ENCODE peak calls at places on chromosomes 16 and 17, in eight cellular contexts. I is neural crest cell, L is nephron progenitor cell, X is GM06990, B is AG04450, W is Caco-2, O is ovary, V is HFF-Myc. P is an unnamed sample.

GRCh38 chr17:17789828-17790672 is 46.7 kb downstream of the SREBF1 start:
- DNase-seq in I (no peak), L (no peak), X (no peak), B (no peak), W (no peak), O (no peak), V (no peak), P (no peak)

GRCh38 chr17:81489012-81489968 is 23.3 kb downstream of the ACTG1 start:
- DNase-seq in I (no peak), L (no peak), X (no peak), B (no peak), W (no peak), O (no peak), V (no peak), P (no peak)

GRCh38 chr17:72562628-72563188 is 441.9 kb downstream of the SOX9 start:
- DNase-seq in I (no peak), L (no peak), X (no peak), B (no peak), W (no peak), O (no peak), V (no peak), P (no peak)

GRCh38 chr17:2212328-2212981 is 91.1 kb downstream of the SMG6 start:
- DNase-seq in I (no peak), L (no peak), X (no peak), B (no peak), W (no peak), O (no peak), V (no peak), P (no peak)

GRCh38 chr17:8031950-8032349 is 6.9 kb upstream of the ALOX15B start:
- DNase-seq in I (no peak), L (no peak), X (no peak), B (no peak), W (no peak), O (no peak), V (no peak), P (no peak)

GRCh38 chr16:84829168-84829965 is 9.6 kb downstream of the CRISPLD2 start:
- DNase-seq in I (no peak), L (no peak), X (no peak), B (peak), W (no peak), O (peak), V (no peak), P (no peak)

GRCh38 chr16:72862090-72862489 is 185.8 kb downstream of the ZFHX3 start:
- DNase-seq in I (no peak), L (no peak), X (no peak), B (no peak), W (peak), O (no peak), V (no peak), P (no peak)

GRCh38 chr17:75689441-75689873 is 22.3 kb downstream of the SAP30BP start:
- DNase-seq in I (no peak), L (no peak), X (peak), B (no peak), W (no peak), O (no peak), V (no peak), P (peak)

GRCh38 chr17:32269377-32269776 is 3.7 kb downstream of the RHBDL3 start:
- DNase-seq in I (no peak), L (no peak), X (no peak), B (no peak), W (no peak), O (no peak), V (no peak), P (no peak)

GRCh38 chr16:26951950-26952349 is 114.8 kb upstream of the C16orf82 start:
- DNase-seq in I (no peak), L (peak), X (no peak), B (no peak), W (no peak), O (no peak), V (no peak), P (no peak)

GRCh38 chr17:81553616-81554181 is 1.5 kb upstream of the FAAP100 start:
- DNase-seq in I (no peak), L (peak), X (no peak), B (peak), W (no peak), O (peak), V (peak), P (no peak)

GRCh38 chr17:688100-688989 is 26.3 kb downstream of the VPS53 start:
- DNase-seq in I (no peak), L (no peak), X (no peak), B (no peak), W (no peak), O (no peak), V (no peak), P (no peak)
- TF ChIP-seq CTCF in I (peak), L (peak), X (peak), B (peak), W (peak), O (no peak), V (peak), P (peak)

GRCh38 chr17:45291170-45291805 is 25.5 kb downstream of the MAP3K14 start:
- DNase-seq in I (no peak), L (no peak), X (no peak), B (no peak), W (no peak), O (no peak), V (no peak), P (no peak)

GRCh38 chr17:45296003-45296832 is 20.6 kb downstream of the MAP3K14 start:
- DNase-seq in I (no peak), L (no peak), X (peak), B (no peak), W (no peak), O (no peak), V (no peak), P (no peak)

GRCh38 chr17:45292696-45293412 is 24.0 kb downstream of the MAP3K14 start:
- DNase-seq in I (no peak), L (no peak), X (no peak), B (no peak), W (no peak), O (no peak), V (no peak), P (no peak)

GRCh38 chr17:45294506-45294905 is 22.3 kb downstream of the MAP3K14 start:
- DNase-seq in I (no peak), L (no peak), X (no peak), B (peak), W (no peak), O (no peak), V (no peak), P (no peak)

DNA sequence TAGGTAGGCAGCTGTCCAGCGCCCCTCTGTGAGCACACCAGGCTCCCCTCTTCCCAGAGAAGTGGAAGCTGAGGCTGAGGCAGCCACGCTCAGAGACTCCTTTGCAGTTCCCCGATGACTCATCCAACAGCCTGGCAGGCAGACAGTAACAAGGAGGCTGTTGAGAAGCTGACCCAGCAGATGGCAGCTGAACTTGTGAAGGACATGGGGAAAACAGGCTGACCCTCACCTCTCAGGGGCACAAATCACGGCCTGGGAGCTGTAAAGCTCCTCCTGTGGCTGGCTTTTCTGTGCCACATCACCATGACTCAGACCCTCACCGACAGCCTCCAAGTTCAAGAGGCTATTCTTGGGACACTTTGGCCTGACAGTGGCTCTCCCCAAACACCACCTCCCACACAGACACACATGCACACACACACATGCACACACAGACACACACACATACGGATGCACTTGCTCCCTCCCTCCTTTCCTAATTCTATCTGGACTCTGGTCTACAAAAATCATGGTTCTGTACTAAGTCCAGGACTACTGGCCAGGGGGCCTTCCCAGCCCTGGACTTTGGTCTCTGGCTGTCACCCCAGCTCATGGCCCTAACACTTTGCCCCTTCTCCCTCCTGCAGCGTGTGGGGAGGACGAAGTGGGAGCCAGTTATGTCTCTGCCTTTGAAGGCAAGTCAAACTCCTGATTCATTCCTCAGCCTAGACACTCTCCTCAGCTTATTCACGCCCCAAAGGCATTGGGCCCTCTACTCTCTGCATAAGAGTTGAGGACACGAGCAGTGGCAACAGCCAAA is 23.2 kb downstream of the MAP3K14 start:
- DNase-seq in I (no peak), L (peak), X (no peak), B (peak), W (no peak), O (peak), V (peak), P (no peak)
- TF ChIP-seq CTCF in I (no peak), L (no peak), X (peak), B (no peak), W (no peak), O (no peak), V (no peak), P (no peak)

GRCh38 chr16:62041401-62041800 is 5.2 kb upstream of the CDH8 start:
- DNase-seq in I (peak), L (peak), X (no peak), B (no peak), W (peak), O (no peak), V (no peak), P (no peak)
- TF ChIP-seq CTCF in I (peak), L (peak), X (peak), B (no peak), W (peak), O (no peak), V (no peak), P (peak)

GRCh38 chr17:37745801-37746426 is 1.1 kb upstream of the HNF1B start:
- DNase-seq in I (no peak), L (no peak), X (no peak), B (no peak), W (no peak), O (no peak), V (no peak), P (no peak)
- TF ChIP-seq CTCF in I (no peak), L (no peak), X (no peak), B (no peak), W (no peak), O (no peak), V (no peak), P (no peak)

DNA sequence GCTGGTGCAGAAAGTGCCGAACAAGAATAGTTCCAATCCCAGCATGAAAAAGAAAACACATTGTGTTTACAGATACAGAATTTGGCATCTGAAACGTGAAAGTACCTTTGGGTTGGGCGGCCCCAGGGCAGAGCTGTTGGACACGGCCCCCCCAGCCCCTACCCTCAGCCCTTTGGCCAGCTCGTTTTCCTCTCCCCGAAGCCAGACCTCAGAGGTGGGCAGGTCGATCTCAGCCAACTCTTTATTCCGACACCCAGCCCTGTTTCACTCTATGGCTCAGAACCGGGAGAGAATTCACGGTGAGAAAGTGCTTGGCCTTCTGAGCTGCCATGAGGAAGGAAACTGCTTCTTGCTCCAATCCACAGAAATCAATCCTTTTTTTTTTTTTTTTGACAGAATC is 11.3 kb downstream of the NTN1 start:
- DNase-seq in I (no peak), L (no peak), X (no peak), B (no peak), W (no peak), O (no peak), V (no peak), P (no peak)
- TF ChIP-seq CTCF in I (no peak), L (no peak), X (no peak), B (no peak), W (no peak), O (no peak), V (no peak), P (no peak)

GRCh38 chr16:67977005-67977404 is 3.3 kb downstream of the DPEP3 start:
- DNase-seq in I (no peak), L (no peak), X (no peak), B (no peak), W (no peak), O (no peak), V (no peak), P (no peak)

GRCh38 chr16:67976205-67976604 is 4.1 kb downstream of the DPEP3 start:
- DNase-seq in I (no peak), L (no peak), X (no peak), B (no peak), W (no peak), O (no peak), V (no peak), P (no peak)

GRCh38 chr16:67982011-67982696 is 1.9 kb upstream of the DPEP3 start:
- DNase-seq in I (no peak), L (no peak), X (no peak), B (no peak), W (no peak), O (no peak), V (no peak), P (no peak)

GRCh38 chr16:67977469-67978227 is 2.7 kb downstream of the DPEP3 start:
- DNase-seq in I (no peak), L (no peak), X (no peak), B (no peak), W (no peak), O (no peak), V (no peak), P (no peak)

DNA sequence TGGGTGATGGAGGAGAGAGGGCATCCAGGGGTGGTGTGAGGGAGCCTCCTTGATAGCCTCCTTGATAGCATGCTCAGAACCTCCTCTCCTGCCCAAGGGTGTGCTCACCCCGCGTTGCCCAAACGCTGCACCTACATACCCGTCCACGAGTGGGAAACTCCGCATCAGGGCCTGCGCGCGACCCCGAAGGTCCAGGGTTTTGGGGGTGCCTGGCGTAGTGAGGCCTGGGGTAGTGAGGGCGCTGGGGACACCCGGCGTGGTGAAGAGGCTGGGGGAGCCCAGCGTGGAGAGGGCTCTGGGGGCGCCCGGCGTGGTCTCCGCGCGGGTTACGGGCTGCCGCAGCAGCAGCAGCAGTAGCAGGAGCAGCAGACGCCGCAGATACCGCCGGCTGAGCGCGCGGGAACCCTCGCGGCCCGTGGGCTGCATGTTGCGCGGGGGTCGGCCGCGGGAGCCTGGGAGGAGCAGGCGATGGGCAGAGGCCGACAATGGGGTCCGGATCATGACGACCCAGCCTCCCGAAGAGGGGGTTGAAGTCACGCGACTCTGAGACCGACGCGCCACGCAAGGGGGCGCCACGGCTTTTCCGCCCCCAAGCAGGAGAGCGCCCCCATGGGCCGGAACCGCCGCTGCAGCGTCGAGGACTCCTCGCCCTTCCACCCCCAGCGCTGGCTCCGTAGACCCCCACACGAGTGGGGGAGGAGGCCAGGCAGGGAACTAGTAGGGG is at the start of gene DPEP3:
- DNase-seq in I (no peak), L (no peak), X (peak), B (no peak), W (no peak), O (no peak), V (no peak), P (no peak)
- TF ChIP-seq CTCF in I (peak), L (no peak), X (peak), B (peak), W (no peak), O (no peak), V (peak), P (peak)

GRCh38 chr17:4815043-4815675 is 8.2 kb downstream of the PLD2 start:
- DNase-seq in I (no peak), L (no peak), X (no peak), B (no peak), W (no peak), O (no peak), V (no peak), P (no peak)
- TF ChIP-seq CTCF in I (peak), L (peak), X (no peak), B (peak), W (peak), O (no peak), V (peak), P (no peak)

DNA sequence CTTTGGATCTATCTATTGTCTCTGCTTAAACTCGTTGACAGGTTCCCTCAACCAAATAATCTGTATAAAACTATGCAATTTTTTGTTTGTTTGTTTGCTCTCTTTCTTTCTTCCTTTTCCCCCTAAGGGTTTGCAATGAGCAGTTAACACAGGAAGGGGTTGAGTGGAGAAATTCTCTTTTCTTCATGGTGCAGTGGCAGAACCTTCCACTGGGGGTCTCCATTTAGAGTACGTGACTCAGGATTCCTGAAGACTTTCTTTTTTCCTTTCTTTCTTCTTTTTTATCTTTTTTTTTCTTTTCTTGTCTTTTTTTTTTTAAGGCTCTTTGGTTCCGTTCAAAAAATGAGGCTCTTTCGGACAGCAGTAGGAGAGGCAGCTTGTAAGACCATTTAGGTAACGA is 19.5 kb upstream of the RBFOX1 start:
- DNase-seq in I (peak), L (peak), X (no peak), B (no peak), W (no peak), O (no peak), V (no peak), P (no peak)
- TF ChIP-seq CTCF in I (peak), L (peak), X (peak), B (no peak), W (peak), O (no peak), V (no peak), P (peak)

P was measured in GM13977.